ENCODE peak calls at places on chromosomes 4 and X, in eight cellular contexts. E is A549, G is sigmoid colon, Y is SK-N-SH, Z is tibial nerve, J is ovary, X is transverse colon, B is K562. H is an unnamed sample.

GRCh38 chrX:72621619-72622485 is 49.2 kb upstream of the HDAC8 start:
- DNase-seq in G (no peak), J (no peak), Z (no peak), B (no peak), E (peak), Y (no peak), X (no peak), H (no peak)

GRCh38 chrX:107624893-107625292 is 3.4 kb upstream of the PRPS1 start:
- DNase-seq in G (no peak), E (no peak), J (no peak), Z (no peak), B (no peak), X (no peak), Y (no peak), H (no peak)

GRCh38 chrX:2974946-2975345 is 31.4 kb upstream of the ARSH start:
- DNase-seq in Z (no peak), X (no peak), B (no peak), G (no peak), J (no peak), E (no peak), Y (no peak), H (no peak)

GRCh38 chr4:76585897-76586360 is 150.9 kb downstream of the SHROOM3 start:
- DNase-seq in E (peak), Z (no peak), X (peak), J (no peak), G (peak), B (peak), Y (no peak), H (peak)

GRCh38 chrX:45769919-45770582 is 569.4 kb upstream of the DIPK2B start:
- DNase-seq in J (peak), E (peak), Y (peak), X (peak), Z (peak), G (peak), B (peak), H (peak)

GRCh38 chr4:99968330-99968729 is 18.3 kb upstream of the H2AZ1 start:
- DNase-seq in Z (no peak), X (no peak), G (no peak), E (no peak), B (no peak), Y (no peak), J (no peak), H (no peak)

GRCh38 chr4:149409186-149410056 is 406.2 kb downstream of the IQCM start:
- DNase-seq in J (no peak), E (peak), X (no peak), G (no peak), Y (no peak), Z (no peak), B (no peak), H (peak)

GRCh38 chr4:108272046-108272445 is 103.3 kb upstream of the LEF1 start:
- DNase-seq in G (no peak), Y (no peak), J (no peak), Z (no peak), E (no peak), B (no peak), X (no peak), H (no peak)

GRCh38 chr4:10032625-10033024 is 11.3 kb upstream of the SLC2A9 start:
- DNase-seq in G (no peak), B (no peak), X (no peak), J (no peak), Z (no peak), E (no peak), Y (no peak), H (no peak)

GRCh38 chrX:52576946-52577345 is 60.1 kb upstream of the XAGE1B start:
- DNase-seq in G (no peak), E (no peak), Y (no peak), X (peak), B (no peak), Z (no peak), J (no peak), H (no peak)

GRCh38 chr4:176845636-176846035 is 52.9 kb upstream of the VEGFC start:
- DNase-seq in Z (no peak), X (no peak), B (no peak), Y (no peak), J (no peak), E (no peak), G (no peak), H (no peak)

GRCh38 chr4:16579866-16580265 is 318.6 kb downstream of the LDB2 start:
- DNase-seq in Z (no peak), J (no peak), B (no peak), X (no peak), E (no peak), G (no peak), Y (no peak), H (no peak)

GRCh38 chr4:82744284-82744963 is 54.2 kb downstream of the SCD5 start:
- DNase-seq in Y (no peak), Z (no peak), G (no peak), X (no peak), J (no peak), E (no peak), B (no peak), H (no peak)

GRCh38 chr4:38782452-38783108 is at the start of gene TLR10:
- DNase-seq in Y (peak), X (peak), G (no peak), E (peak), J (no peak), B (peak), Z (no peak), H (no peak)

GRCh38 chr4:139556735-139557505 is 901 bp upstream of the SETD7 start:
- DNase-seq in Z (peak), E (peak), Y (peak), G (peak), X (peak), J (peak), B (no peak), H (peak)

GRCh38 chr4:186079698-186080097 is 10.7 kb downstream of the TLR3 start:
- DNase-seq in X (no peak), Y (no peak), Z (no peak), B (no peak), E (no peak), J (no peak), G (no peak), H (no peak)

GRCh38 chr4:157776930-157777329 is 395.9 kb downstream of the GASK1B start:
- DNase-seq in Z (no peak), E (no peak), X (no peak), G (no peak), B (no peak), J (no peak), Y (no peak), H (no peak)

GRCh38 chrX:103540145-103540544 is 20.9 kb upstream of the RAB40A start:
- DNase-seq in Z (no peak), G (no peak), X (no peak), Y (no peak), J (no peak), B (no peak), E (no peak), H (no peak)

GRCh38 chr4:112170451-112170993 is 25.3 kb downstream of the FAM241A start:
- DNase-seq in Z (no peak), J (no peak), B (peak), Y (no peak), E (peak), G (no peak), X (no peak), H (no peak)

GRCh38 chr4:5203925-5204324 is 152.6 kb downstream of the STK32B start:
- DNase-seq in E (no peak), Z (no peak), X (no peak), B (no peak), G (no peak), J (no peak), Y (no peak), H (no peak)

GRCh38 chr4:122701061-122701460 is 31.4 kb upstream of the BBS12 start:
- DNase-seq in G (no peak), B (no peak), E (no peak), X (no peak), Z (no peak), Y (no peak), J (no peak), H (no peak)

GRCh38 chrX:40644175-40644574 is 3.2 kb downstream of the CXorf38 start:
- DNase-seq in E (no peak), Z (no peak), X (no peak), B (peak), J (no peak), Y (no peak), G (no peak), H (no peak)

GRCh38 chr4:92304073-92304472 is 307 bp downstream of the GRID2 start:
- DNase-seq in E (no peak), G (no peak), Y (peak), Z (no peak), X (no peak), B (no peak), J (no peak), H (no peak)

GRCh38 chr4:11397819-11398610 is 30.7 kb downstream of the HS3ST1 start:
- DNase-seq in E (no peak), G (no peak), X (no peak), B (no peak), J (no peak), Z (no peak), Y (no peak), H (no peak)

GRCh38 chr4:33886356-33886755 is 2358.0 kb downstream of the ARAP2 start:
- DNase-seq in X (no peak), G (no peak), J (no peak), B (no peak), Y (no peak), E (no peak), Z (no peak), H (no peak)

GRCh38 chr4:108881190-108881589 is 118.3 kb upstream of the ETNPPL start:
- DNase-seq in X (no peak), E (no peak), B (no peak), G (no peak), J (no peak), Z (no peak), Y (no peak), H (no peak)

GRCh38 chr4:1399508-1400190 is 6.6 kb downstream of the NKX1-1 start:
- DNase-seq in B (peak), G (peak), Y (peak), E (no peak), J (no peak), Z (peak), X (no peak), H (no peak)

GRCh38 chr4:11263208-11263607 is 165.5 kb downstream of the HS3ST1 start:
- DNase-seq in J (no peak), B (no peak), Z (no peak), G (no peak), X (no peak), Y (no peak), E (no peak), H (no peak)

GRCh38 chr4:38453253-38453881 is 210.6 kb upstream of the KLF3 start:
- DNase-seq in X (no peak), Y (no peak), G (no peak), Z (no peak), J (no peak), E (no peak), B (no peak), H (no peak)

GRCh38 chrX:55149242-55149641 is 60.4 kb downstream of the PAGE2 start:
- DNase-seq in Y (no peak), Z (no peak), E (no peak), G (no peak), B (no peak), J (no peak), X (no peak), H (no peak)
- TF ChIP-seq EP300 in Y (no peak), Z (no peak), E (no peak), G (no peak), B (no peak), J (no peak), X (no peak), H (no peak)

GRCh38 chr4:180913750-180914149 is 1329.5 kb upstream of the TENM3 start:
- DNase-seq in B (no peak), Y (no peak), Z (no peak), E (no peak), G (no peak), X (no peak), J (no peak), H (no peak)

GRCh38 chr4:180909279-180909678 is 1333.9 kb upstream of the TENM3 start:
- DNase-seq in Y (no peak), Z (no peak), E (no peak), G (no peak), J (no peak), X (no peak), B (no peak), H (no peak)
- TF ChIP-seq CTCF in Y (peak), Z (no peak), E (no peak), G (no peak), J (no peak), X (no peak), B (no peak), H (no peak)

GRCh38 chrX:48472225-48472624 is 2.2 kb upstream of the SLC38A5 start:
- DNase-seq in J (no peak), B (no peak), X (no peak), E (no peak), G (no peak), Y (peak), Z (no peak), H (no peak)

GRCh38 chrX:48468693-48469691 is 1.1 kb downstream of the SLC38A5 start:
- DNase-seq in J (no peak), B (peak), Y (no peak), X (peak), G (peak), Z (no peak), E (no peak), H (no peak)

GRCh38 chrX:48470833-48471118 is 716 bp upstream of the SLC38A5 start:
- DNase-seq in Z (no peak), Y (no peak), J (no peak), E (no peak), G (no peak), X (no peak), B (peak), H (no peak)

GRCh38 chrX:48471504-48471903 is 1.4 kb upstream of the SLC38A5 start:
- DNase-seq in E (no peak), G (no peak), Z (no peak), Y (no peak), J (no peak), B (no peak), X (no peak), H (no peak)

GRCh38 chrX:48470110-48470832 is at the start of gene SLC38A5:
- DNase-seq in X (peak), Z (no peak), B (peak), E (no peak), J (no peak), G (no peak), Y (no peak), H (no peak)
- TF ChIP-seq EP300 in X (no peak), Z (no peak), B (no peak), E (no peak), J (no peak), G (no peak), Y (no peak), H (no peak)

GRCh38 chr4:2930135-2930805 is 32.9 kb downstream of the NOP14 start:
- DNase-seq in Z (no peak), X (no peak), G (no peak), Y (no peak), B (no peak), J (no peak), E (no peak), H (peak)
- TF ChIP-seq CTCF in Z (no peak), X (no peak), G (no peak), Y (no peak), B (no peak), J (no peak), E (no peak), H (no peak)

GRCh38 chr4:73896416-73896815 is 27.2 kb downstream of the CXCL1 start:
- DNase-seq in Z (no peak), G (no peak), Y (no peak), X (no peak), J (no peak), E (no peak), B (no peak), H (no peak)

GRCh38 chr4:73899321-73899720 is 30.1 kb downstream of the CXCL1 start:
- DNase-seq in Z (no peak), X (no peak), J (no peak), B (no peak), G (no peak), E (no peak), Y (no peak), H (no peak)

GRCh38 chr4:73895201-73896177 is 26.3 kb downstream of the CXCL1 start:
- DNase-seq in Z (no peak), B (no peak), G (no peak), J (no peak), E (no peak), X (peak), Y (no peak), H (no peak)

GRCh38 chr4:73901031-73901430 is 31.8 kb downstream of the CXCL1 start:
- DNase-seq in B (no peak), J (no peak), E (no peak), X (no peak), Z (no peak), G (no peak), Y (no peak), H (no peak)

GRCh38 chr4:73897380-73898136 is 28.4 kb downstream of the CXCL1 start:
- DNase-seq in Z (no peak), E (no peak), B (no peak), Y (no peak), J (no peak), X (no peak), G (no peak), H (no peak)
- TF ChIP-seq EP300 in Z (peak), E (no peak), B (no peak), Y (no peak), J (no peak), X (no peak), G (no peak), H (no peak)

GRCh38 chr4:152247271-152247975 is 288.5 kb downstream of the FBXW7 start:
- DNase-seq in G (no peak), Z (no peak), B (no peak), X (no peak), Y (peak), E (no peak), J (no peak), H (no peak)
- TF ChIP-seq CTCF in G (no peak), Z (no peak), B (no peak), X (no peak), Y (no peak), E (no peak), J (no peak), H (no peak)

H was measured in suprapubic skin.